ENCODE peak calls at places on chromosomes 4 and X, in five cellular contexts. I is endothelial cell of umbilical vein, S is iPS DF 6.9, J is GM23248, H is neural progenitor cell. W is an unnamed sample. For H3K4me1, the result is how much of the 10 kb centered on the place peaks cover.

GRCh38 chr4:84944952-84945351 is 21.5 kb downstream of the WDFY3 start:
- DNase-seq in J (peak), H (no peak), I (no peak), S (no peak), W (no peak)

GRCh38 chrX:136258951-136259350 is 7.8 kb upstream of the MAP7D3 start:
- DNase-seq in H (no peak), J (no peak), S (no peak), I (peak), W (no peak)

GRCh38 chr4:31360786-31361185 is 640.6 kb downstream of the PCDH7 start:
- DNase-seq in I (peak), J (no peak), S (no peak), H (no peak), W (no peak)

GRCh38 chr4:68038272-68038671 is 75.0 kb upstream of the TMPRSS11A start:
- DNase-seq in S (no peak), H (no peak), I (no peak), J (no peak), W (no peak)

GRCh38 chr4:88999392-88999791 is 57.6 kb downstream of the FAM13A start:
- DNase-seq in H (no peak), J (no peak), I (no peak), S (no peak), W (no peak)

GRCh38 chrX:132692526-132692925 is 203.7 kb upstream of the MBNL3 start:
- DNase-seq in J (peak), H (no peak), S (no peak), I (no peak), W (no peak)

GRCh38 chr4:82851902-82852750 is 38.8 kb downstream of the SEC31A start:
- DNase-seq in H (peak), S (peak), I (peak), J (peak), W (no peak)

GRCh38 chr4:184355111-184355604 is 119.2 kb downstream of the IRF2 start:
- DNase-seq in S (no peak), J (peak), I (peak), H (no peak), W (no peak)

GRCh38 chr4:898869-899555 is 33.1 kb downstream of the GAK start:
- DNase-seq in I (no peak), H (no peak), S (no peak), J (no peak), W (no peak)

GRCh38 chrX:95628796-95629195 is 1055.8 kb upstream of the DIAPH2 start:
- DNase-seq in J (no peak), H (no peak), S (no peak), I (no peak), W (no peak)

GRCh38 chr4:186728631-186729271 is 5.1 kb upstream of the FAT1 start:
- DNase-seq in S (no peak), J (peak), H (peak), I (no peak), W (no peak)

DNA sequence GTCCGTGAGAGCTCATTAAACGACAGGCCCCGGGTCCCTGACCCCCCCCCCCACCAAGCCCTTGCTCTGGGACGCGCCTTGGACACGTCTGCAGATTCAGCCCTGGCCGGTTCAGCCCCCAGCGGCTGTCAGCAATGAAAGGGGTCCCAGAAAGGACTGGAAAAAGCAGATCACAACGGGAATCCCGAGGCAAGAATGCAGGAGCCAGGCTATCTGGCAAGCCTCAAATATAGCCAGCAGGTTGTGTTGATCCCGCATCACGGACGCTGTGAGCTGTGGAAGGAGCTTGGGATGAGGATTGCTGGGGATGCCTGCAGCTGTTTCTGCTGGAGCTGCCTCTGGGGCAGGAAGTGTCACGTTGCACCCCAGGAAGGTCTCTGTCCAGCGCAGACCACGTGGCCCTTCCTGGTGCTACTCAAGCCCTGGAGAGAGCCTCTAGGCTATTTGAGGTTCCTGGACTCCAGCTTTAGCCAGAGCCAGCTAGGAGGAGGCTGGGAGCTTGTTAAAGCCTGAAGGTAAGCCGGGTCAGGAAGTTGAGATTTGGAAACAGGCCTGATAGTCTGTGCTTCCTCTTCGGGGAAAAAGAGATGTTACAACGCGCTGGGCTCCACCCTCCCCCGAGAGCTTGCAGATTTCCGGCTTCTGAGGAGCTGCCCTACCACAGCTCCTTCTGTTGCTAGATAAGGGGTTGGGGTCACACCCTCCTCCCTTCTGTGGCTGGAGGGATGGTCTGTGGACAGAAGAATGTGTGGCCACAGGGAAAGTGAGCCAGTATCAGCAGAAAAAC is 19.3 kb upstream of the CSF2RA start:
- DNase-seq in S (no peak), J (peak), H (peak), I (no peak), W (peak)
- H3K4me1 ChIP-seq in S (under half), J (under half), H (under half), I (under half), W (under half)

GRCh38 chr4:36915717-36916116 is 328.8 kb upstream of the NWD2 start:
- DNase-seq in J (no peak), S (no peak), I (no peak), H (no peak), W (no peak)

GRCh38 chr4:36921474-36922220 is 322.9 kb upstream of the NWD2 start:
- DNase-seq in I (no peak), J (no peak), S (no peak), H (no peak), W (no peak)

GRCh38 chr4:36917413-36917812 is 327.1 kb upstream of the NWD2 start:
- DNase-seq in S (no peak), I (no peak), J (no peak), H (no peak), W (no peak)
- H3K4me3 ChIP-seq in S (no peak), I (no peak), J (no peak), H (no peak), W (no peak)

DNA sequence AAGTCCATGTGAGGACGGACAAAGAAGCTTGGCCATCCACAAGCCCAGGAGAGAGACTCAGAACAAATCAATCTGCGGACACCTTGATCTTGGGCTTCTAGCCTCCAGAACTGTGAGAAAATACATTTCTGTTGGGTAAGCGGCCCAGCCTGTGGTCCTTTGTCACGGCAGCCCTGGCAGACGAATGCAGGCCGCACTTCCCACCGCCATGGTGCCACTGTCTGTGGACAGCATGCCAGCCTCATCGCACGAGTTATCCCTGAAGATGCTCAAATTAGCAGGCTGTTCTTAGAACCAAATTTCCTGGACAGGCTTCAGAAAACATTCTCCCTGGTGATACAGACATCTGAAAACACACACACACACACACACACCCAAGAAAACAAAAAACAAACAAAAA is 343.5 kb upstream of the GATB start:
- DNase-seq in J (no peak), I (no peak), S (no peak), H (no peak), W (no peak)
- H3K4me1 ChIP-seq in J (under half), I (under half), S (under half), H (under half), W (under half)

GRCh38 chrX:30308263-30309138 is 689 bp downstream of the NR0B1 start:
- DNase-seq in I (peak), J (peak), S (no peak), H (peak), W (no peak)
- H3K4me3 ChIP-seq in I (no peak), J (peak), S (peak), H (peak), W (peak)

DNA sequence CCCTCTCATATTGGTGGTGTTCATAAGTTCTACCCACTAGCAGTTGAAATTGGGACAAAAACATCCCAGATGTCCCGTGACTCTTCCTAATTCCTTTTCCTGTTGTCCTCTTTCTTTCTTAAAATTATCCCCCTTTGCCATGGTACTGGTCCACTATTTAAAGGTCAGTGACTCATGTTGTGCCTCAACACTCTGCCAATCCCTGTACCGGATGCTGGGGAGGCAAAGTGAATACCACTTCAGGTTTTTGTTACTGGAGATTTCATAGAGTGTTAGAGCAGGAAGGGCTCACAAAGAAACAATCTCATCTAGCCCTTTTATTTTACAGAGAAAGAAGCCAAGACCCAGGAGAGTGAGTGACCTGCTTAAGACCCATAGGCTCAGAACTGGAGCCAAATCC is 24.6 kb downstream of the SEPTIN11 start:
- DNase-seq in S (no peak), I (no peak), H (no peak), J (no peak), W (no peak)
- H3K4me1 ChIP-seq in S (under half), I (under half), H (under half), J (half or more), W (under half)

DNA sequence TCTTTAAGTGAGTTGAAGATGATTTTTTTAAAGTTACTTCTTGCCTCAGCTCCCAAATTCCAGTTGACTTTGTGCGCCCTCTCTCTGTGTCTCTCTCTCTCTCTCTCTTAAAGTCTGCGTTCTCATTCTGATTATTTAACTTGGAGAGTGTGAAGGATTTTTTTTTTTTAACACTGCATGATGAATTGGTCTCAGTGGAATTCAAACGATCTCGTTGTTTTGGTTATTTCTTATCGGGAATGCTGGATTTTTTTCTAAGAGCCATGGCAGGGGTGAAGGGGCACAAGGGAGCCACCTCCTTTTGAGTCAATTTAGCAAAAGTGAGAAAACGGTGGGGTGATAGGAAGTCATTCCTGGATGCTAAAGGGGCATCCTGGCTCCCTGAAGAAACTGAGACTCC is 176.1 kb downstream of the SHROOM3 start:
- DNase-seq in S (no peak), J (peak), I (no peak), H (no peak), W (no peak)
- H3K4me3 ChIP-seq in S (no peak), J (peak), I (peak), H (no peak), W (no peak)

GRCh38 chr4:109875106-109875505 is 27.2 kb downstream of the LRIT3 start:
- DNase-seq in S (no peak), I (no peak), H (no peak), J (no peak), W (no peak)
- H3K4me1 ChIP-seq in S (under half), I (under half), H (under half), J (under half), W (under half)

GRCh38 chrX:154411322-154411980 is at the start of gene TAFAZZIN:
- DNase-seq in J (peak), H (peak), I (peak), S (no peak), W (no peak)

GRCh38 chrX:154411981-154412340 is 622 bp downstream of the TAFAZZIN start:
- DNase-seq in J (peak), S (no peak), H (peak), I (peak), W (no peak)

GRCh38 chrX:154408659-154409221 is 314 bp downstream of the DNASE1L1 start:
- DNase-seq in S (no peak), J (no peak), I (no peak), H (no peak), W (no peak)

GRCh38 chrX:154412468-154412867 is 1.1 kb downstream of the TAFAZZIN start:
- DNase-seq in I (no peak), H (no peak), S (no peak), J (peak), W (no peak)

DNA sequence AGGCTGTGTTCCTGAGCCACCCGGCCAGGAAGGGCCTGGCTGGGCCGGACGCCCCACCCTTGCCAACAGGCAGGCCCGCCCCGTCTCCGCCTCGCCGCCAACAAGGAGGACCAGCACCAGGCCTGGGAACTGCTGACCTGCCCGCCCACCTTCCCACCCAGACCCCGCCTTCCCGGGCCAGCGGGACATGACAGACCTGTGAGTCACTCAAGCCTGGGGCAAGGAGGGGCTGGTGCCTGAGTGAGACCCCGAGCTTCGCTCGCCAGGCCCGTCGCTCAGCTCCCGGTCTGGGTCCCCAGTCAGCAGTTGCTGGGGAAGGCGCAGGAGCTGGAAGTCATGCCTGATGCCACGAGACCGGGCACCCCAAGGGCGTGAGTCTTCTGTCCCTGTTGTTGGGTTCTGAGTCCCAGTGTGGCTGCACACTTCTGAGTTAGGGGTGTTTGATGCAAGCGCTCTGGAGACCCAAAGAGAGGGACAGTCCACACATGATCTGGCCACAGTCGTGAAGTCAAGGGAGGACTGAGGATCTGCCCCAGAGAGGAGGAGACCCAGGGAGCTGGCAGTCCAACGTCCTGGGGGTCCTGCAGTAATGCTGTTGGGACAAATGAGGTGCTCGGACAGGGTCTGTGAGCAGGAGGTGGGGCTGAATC is at the start of gene DNASE1L1:
- DNase-seq in H (peak), S (no peak), J (peak), I (peak), W (no peak)
- H3K4me3 ChIP-seq in H (peak), S (no peak), J (peak), I (peak), W (peak)